ENCODE peak calls at places on chromosomes 5 and 9, in seven cellular contexts. P is kidney tubule cell, V is NCI-H1092 treated with DMSO at 0.1 percent for 48 hours, E is heart left ventricle, G is RPMI7951, D is upper lobe of right lung, C is NCI-H146. K is an unnamed sample.

GRCh38 chr9:37994639-37995347 is 74.2 kb downstream of the SHB start:
- DNase-seq in G (peak), V (peak), D (peak), C (no peak), E (peak), P (peak), K (no peak)

GRCh38 chr9:88425538-88425950 is 37.3 kb downstream of the SPIN1 start:
- DNase-seq in E (no peak), P (peak), C (no peak), D (no peak), V (no peak), G (peak), K (no peak)

GRCh38 chr5:140608730-140609520 is 24.1 kb downstream of the CD14 start:
- DNase-seq in D (no peak), G (peak), V (no peak), E (peak), P (no peak), C (no peak), K (no peak)

GRCh38 chr5:61886214-61886613 is 419.8 kb upstream of the KIF2A start:
- DNase-seq in E (no peak), G (no peak), D (no peak), V (no peak), P (no peak), C (no peak), K (no peak)

GRCh38 chr5:42784132-42784531 is 27.5 kb downstream of the CCDC152 start:
- DNase-seq in C (no peak), V (no peak), P (no peak), D (no peak), G (no peak), E (no peak), K (no peak)

GRCh38 chr5:143446535-143447226 is 43.2 kb upstream of the NR3C1 start:
- DNase-seq in P (no peak), V (no peak), E (no peak), C (no peak), G (no peak), D (no peak), K (no peak)

GRCh38 chr9:113886933-113887332 is 10.8 kb downstream of the ZNF618 start:
- DNase-seq in D (no peak), P (peak), V (no peak), E (no peak), G (peak), C (no peak), K (no peak)

GRCh38 chr9:91992636-91993035 is 42.6 kb upstream of the ROR2 start:
- DNase-seq in G (peak), D (no peak), V (no peak), C (no peak), E (no peak), P (no peak), K (no peak)